ENCODE peak calls at places on chromosomes 7 and 10, in six cellular contexts. B is T-cell; H is astrocyte of the spinal cord; G is prostate gland; N is Ammon's horn; L is CD8-positive, alpha-beta T cell. A is an unnamed sample.

GRCh38 chr7:29408841-29409243 is 154.8 kb upstream of the PRR15 start:
- DNase-seq in B (no peak), H (peak), G (peak), N (peak), L (peak), A (peak)

GRCh38 chr7:13742719-13743640 is 246.5 kb downstream of the ETV1 start:
- DNase-seq in B (no peak), H (peak), G (peak), N (peak), L (no peak), A (no peak)

GRCh38 chr10:36336315-36336714 is 694.2 kb upstream of the FZD8 start:
- DNase-seq in B (no peak), H (peak), G (no peak), N (no peak), L (no peak), A (no peak)

GRCh38 chr7:30921540-30921930 is 9.9 kb downstream of the AQP1 start:
- DNase-seq in B (peak), H (no peak), G (no peak), N (no peak), L (no peak), A (no peak)

GRCh38 chr10:58014436-58014835 is 253.3 kb downstream of the IPMK start:
- DNase-seq in B (no peak), H (no peak), G (no peak), N (no peak), L (no peak), A (no peak)

GRCh38 chr10:116270691-116271592 is 2.1 kb downstream of the GFRA1 start:
- DNase-seq in B (no peak), H (no peak), G (no peak), N (no peak), L (no peak), A (no peak)

GRCh38 chr10:78543749-78544446 is 510.2 kb downstream of the RPS24 start:
- DNase-seq in B (no peak), H (peak), G (peak), N (peak), L (no peak), A (no peak)

GRCh38 chr7:31875424-31875823 is 188.4 kb downstream of the PPP1R17 start:
- DNase-seq in B (no peak), H (no peak), G (no peak), N (peak), L (no peak), A (no peak)

GRCh38 chr10:131453772-131454634 is 142.5 kb upstream of the TCERG1L start:
- DNase-seq in B (peak), H (no peak), G (peak), N (peak), L (peak), A (no peak)